ENCODE peak calls at places on chromosomes 6 and 20, in four cellular contexts. One of them, this sample, is unnamed.

GRCh38 chr20:19737025-19737424 is 21.0 kb upstream of the RIN2 start:
- DNase-seq in dorsolateral prefrontal cortex: no peak
- DNase-seq in uterus: no peak
- DNase-seq in neuronal stem cell: no peak
- DNase-seq in this sample: no peak

GRCh38 chr6:56073315-56073714 is 174.1 kb downstream of the COL21A1 start:
- DNase-seq in neuronal stem cell: no peak
- DNase-seq in uterus: no peak
- DNase-seq in dorsolateral prefrontal cortex: no peak
- DNase-seq in this sample: no peak

GRCh38 chr6:71015392-71015791 is 58.5 kb upstream of the B3GAT2 start:
- DNase-seq in neuronal stem cell: no peak
- DNase-seq in dorsolateral prefrontal cortex: no peak
- DNase-seq in uterus: no peak
- DNase-seq in this sample: no peak

GRCh38 chr6:19835605-19836004 is 1.6 kb upstream of the ID4 start:
- DNase-seq in uterus: no peak
- DNase-seq in neuronal stem cell: no peak
- DNase-seq in dorsolateral prefrontal cortex: no peak
- DNase-seq in this sample: no peak

GRCh38 chr6:170434114-170434820 is 118.8 kb downstream of the PSMB1 start:
- DNase-seq in uterus: no peak
- DNase-seq in dorsolateral prefrontal cortex: no peak
- DNase-seq in neuronal stem cell: no peak
- DNase-seq in this sample: no peak

GRCh38 chr6:40668203-40668602 is 81.0 kb upstream of the LRFN2 start:
- DNase-seq in dorsolateral prefrontal cortex: no peak
- DNase-seq in neuronal stem cell: no peak
- DNase-seq in uterus: no peak
- DNase-seq in this sample: no peak

GRCh38 chr6:106637718-106638341 is 8.5 kb downstream of the QRSL1 start:
- DNase-seq in uterus: no peak
- DNase-seq in neuronal stem cell: no peak
- DNase-seq in dorsolateral prefrontal cortex: no peak
- DNase-seq in this sample: no peak

GRCh38 chr20:50534567-50534966 is 24.4 kb downstream of the PTPN1 start:
- DNase-seq in uterus: no peak
- DNase-seq in dorsolateral prefrontal cortex: no peak
- DNase-seq in neuronal stem cell: no peak
- DNase-seq in this sample: no peak

GRCh38 chr6:38168126-38168525 is 348.6 kb downstream of the ZFAND3 start:
- DNase-seq in uterus: no peak
- DNase-seq in neuronal stem cell: no peak
- DNase-seq in dorsolateral prefrontal cortex: no peak
- DNase-seq in this sample: no peak

GRCh38 chr6:136063095-136063494 is 187.0 kb downstream of the MTFR2 start:
- DNase-seq in dorsolateral prefrontal cortex: no peak
- DNase-seq in uterus: no peak
- DNase-seq in neuronal stem cell: no peak
- DNase-seq in this sample: no peak

GRCh38 chr6:132614554-132614953 is 9.5 kb downstream of the TAAR2 start:
- DNase-seq in neuronal stem cell: no peak
- DNase-seq in dorsolateral prefrontal cortex: no peak
- DNase-seq in uterus: no peak
- DNase-seq in this sample: no peak

GRCh38 chr6:5213851-5214507 is 46.8 kb downstream of the LYRM4 start:
- DNase-seq in uterus: no peak
- DNase-seq in dorsolateral prefrontal cortex: no peak
- DNase-seq in neuronal stem cell: no peak
- DNase-seq in this sample: no peak

GRCh38 chr20:21709535-21709904 is 4.1 kb downstream of the PAX1 start:
- DNase-seq in dorsolateral prefrontal cortex: no peak
- DNase-seq in uterus: no peak
- DNase-seq in neuronal stem cell: no peak
- DNase-seq in this sample: no peak

GRCh38 chr20:3248167-3248992 is 9.4 kb upstream of the SLC4A11 start:
- DNase-seq in dorsolateral prefrontal cortex: no peak
- DNase-seq in uterus: no peak
- DNase-seq in neuronal stem cell: peak
- DNase-seq in this sample: no peak

GRCh38 chr20:6055981-6056569 is 2.2 kb upstream of the LRRN4 start:
- DNase-seq in dorsolateral prefrontal cortex: no peak
- DNase-seq in neuronal stem cell: no peak
- DNase-seq in uterus: no peak
- DNase-seq in this sample: no peak

GRCh38 chr6:39411465-39411864 is 89.0 kb upstream of the KCNK16 start:
- DNase-seq in dorsolateral prefrontal cortex: no peak
- DNase-seq in uterus: no peak
- DNase-seq in neuronal stem cell: no peak
- DNase-seq in this sample: no peak

GRCh38 chr20:34820805-34821578 is 4.5 kb downstream of the NCOA6 start:
- DNase-seq in neuronal stem cell: no peak
- DNase-seq in uterus: no peak
- DNase-seq in dorsolateral prefrontal cortex: no peak
- DNase-seq in this sample: no peak

GRCh38 chr6:19691465-19692167 is 145.6 kb upstream of the ID4 start:
- DNase-seq in neuronal stem cell: peak
- DNase-seq in dorsolateral prefrontal cortex: peak
- DNase-seq in uterus: no peak
- DNase-seq in this sample: no peak

GRCh38 chr20:49052334-49052733 is 6.2 kb downstream of the CSE1L start:
- DNase-seq in dorsolateral prefrontal cortex: no peak
- DNase-seq in neuronal stem cell: no peak
- DNase-seq in uterus: no peak
- DNase-seq in this sample: no peak

GRCh38 chr20:45163071-45163803 is 11.5 kb upstream of the PI3 start:
- DNase-seq in neuronal stem cell: no peak
- DNase-seq in uterus: no peak
- DNase-seq in dorsolateral prefrontal cortex: no peak
- DNase-seq in this sample: no peak

GRCh38 chr6:137799950-137800568 is 67.0 kb upstream of the TNFAIP3 start:
- DNase-seq in uterus: no peak
- DNase-seq in dorsolateral prefrontal cortex: no peak
- DNase-seq in neuronal stem cell: no peak
- DNase-seq in this sample: peak

GRCh38 chr6:2140438-2141128 is 104.8 kb downstream of the GMDS start:
- DNase-seq in neuronal stem cell: no peak
- DNase-seq in uterus: no peak
- DNase-seq in dorsolateral prefrontal cortex: no peak
- DNase-seq in this sample: no peak

GRCh38 chr20:6765469-6766058 is 1.9 kb upstream of the BMP2 start:
- DNase-seq in neuronal stem cell: peak
- DNase-seq in uterus: no peak
- DNase-seq in dorsolateral prefrontal cortex: no peak
- DNase-seq in this sample: no peak

GRCh38 chr6:87697581-87698552 is 4.2 kb downstream of the AKIRIN2 start:
- DNase-seq in dorsolateral prefrontal cortex: no peak
- DNase-seq in uterus: no peak
- DNase-seq in neuronal stem cell: no peak
- DNase-seq in this sample: no peak

GRCh38 chr20:48567145-48567544 is 260.7 kb downstream of the PREX1 start:
- DNase-seq in neuronal stem cell: no peak
- DNase-seq in uterus: no peak
- DNase-seq in dorsolateral prefrontal cortex: no peak
- DNase-seq in this sample: no peak

GRCh38 chr6:65638047-65638831 is 68.8 kb downstream of the EYS start:
- DNase-seq in dorsolateral prefrontal cortex: no peak
- DNase-seq in neuronal stem cell: peak
- DNase-seq in uterus: no peak
- DNase-seq in this sample: peak

GRCh38 chr6:126650931-126651330 is 311.0 kb downstream of the CENPW start:
- DNase-seq in uterus: no peak
- DNase-seq in neuronal stem cell: no peak
- DNase-seq in dorsolateral prefrontal cortex: no peak
- DNase-seq in this sample: no peak

GRCh38 chr6:900716-901605 is 208.0 kb upstream of the EXOC2 start:
- DNase-seq in neuronal stem cell: no peak
- DNase-seq in uterus: no peak
- DNase-seq in dorsolateral prefrontal cortex: no peak
- DNase-seq in this sample: no peak

GRCh38 chr20:461254-462198 is 807 bp downstream of the TBC1D20 start:
- DNase-seq in neuronal stem cell: peak
- DNase-seq in dorsolateral prefrontal cortex: peak
- DNase-seq in uterus: peak
- DNase-seq in this sample: no peak

DNA sequence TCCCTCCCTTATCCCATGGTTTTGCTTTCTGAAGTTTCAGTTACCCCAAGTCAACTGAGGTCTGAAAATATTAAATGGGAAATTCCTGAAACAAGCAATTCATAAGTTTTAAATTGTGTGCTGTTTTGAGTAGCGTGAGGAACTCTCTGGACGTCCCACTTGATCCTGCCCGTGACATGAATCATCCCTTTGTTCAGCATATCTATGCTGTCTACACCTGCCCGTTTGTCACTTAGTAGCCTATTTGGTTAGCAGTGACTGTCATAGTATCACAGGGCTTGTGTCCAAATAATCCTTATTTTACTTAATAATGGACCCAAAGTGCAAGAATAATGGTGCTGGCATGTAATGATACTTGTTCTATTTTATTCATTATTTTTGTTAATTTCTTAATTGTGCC is 5.0 kb downstream of the PCMT1 start:
- DNase-seq in uterus: no peak
- DNase-seq in dorsolateral prefrontal cortex: no peak
- DNase-seq in neuronal stem cell: no peak
- DNase-seq in this sample: no peak
- H3K4me3 ChIP-seq in uterus: no peak
- H3K4me3 ChIP-seq in dorsolateral prefrontal cortex: no peak
- H3K4me3 ChIP-seq in neuronal stem cell: no peak
- H3K4me3 ChIP-seq in this sample: no peak

GRCh38 chr6:48212501-48212900 is 101.5 kb upstream of the PTCHD4 start:
- DNase-seq in uterus: no peak
- DNase-seq in neuronal stem cell: no peak
- DNase-seq in dorsolateral prefrontal cortex: no peak
- DNase-seq in this sample: no peak

GRCh38 chr6:48213076-48213788 is 102.2 kb upstream of the PTCHD4 start:
- DNase-seq in neuronal stem cell: no peak
- DNase-seq in uterus: no peak
- DNase-seq in dorsolateral prefrontal cortex: no peak
- DNase-seq in this sample: no peak
- H3K4me3 ChIP-seq in neuronal stem cell: no peak
- H3K4me3 ChIP-seq in uterus: no peak
- H3K4me3 ChIP-seq in dorsolateral prefrontal cortex: no peak
- H3K4me3 ChIP-seq in this sample: no peak

GRCh38 chr6:32461493-32461892 is 21.8 kb downstream of the HLA-DRA start:
- DNase-seq in uterus: no peak
- DNase-seq in dorsolateral prefrontal cortex: no peak
- DNase-seq in neuronal stem cell: no peak
- DNase-seq in this sample: no peak

GRCh38 chr6:32457054-32457453 is 17.4 kb downstream of the HLA-DRA start:
- DNase-seq in uterus: no peak
- DNase-seq in neuronal stem cell: no peak
- DNase-seq in dorsolateral prefrontal cortex: no peak
- DNase-seq in this sample: no peak

GRCh38 chr6:32462609-32463008 is 22.9 kb downstream of the HLA-DRA start:
- DNase-seq in uterus: no peak
- DNase-seq in dorsolateral prefrontal cortex: no peak
- DNase-seq in neuronal stem cell: no peak
- DNase-seq in this sample: no peak

GRCh38 chr6:32460528-32460927 is 20.8 kb downstream of the HLA-DRA start:
- DNase-seq in neuronal stem cell: no peak
- DNase-seq in dorsolateral prefrontal cortex: no peak
- DNase-seq in uterus: no peak
- DNase-seq in this sample: no peak

GRCh38 chr6:32459781-32460424 is 20.2 kb downstream of the HLA-DRA start:
- DNase-seq in neuronal stem cell: no peak
- DNase-seq in uterus: no peak
- DNase-seq in dorsolateral prefrontal cortex: no peak
- DNase-seq in this sample: no peak
- H3K4me3 ChIP-seq in neuronal stem cell: no peak
- H3K4me3 ChIP-seq in uterus: no peak
- H3K4me3 ChIP-seq in dorsolateral prefrontal cortex: no peak
- H3K4me3 ChIP-seq in this sample: no peak

DNA sequence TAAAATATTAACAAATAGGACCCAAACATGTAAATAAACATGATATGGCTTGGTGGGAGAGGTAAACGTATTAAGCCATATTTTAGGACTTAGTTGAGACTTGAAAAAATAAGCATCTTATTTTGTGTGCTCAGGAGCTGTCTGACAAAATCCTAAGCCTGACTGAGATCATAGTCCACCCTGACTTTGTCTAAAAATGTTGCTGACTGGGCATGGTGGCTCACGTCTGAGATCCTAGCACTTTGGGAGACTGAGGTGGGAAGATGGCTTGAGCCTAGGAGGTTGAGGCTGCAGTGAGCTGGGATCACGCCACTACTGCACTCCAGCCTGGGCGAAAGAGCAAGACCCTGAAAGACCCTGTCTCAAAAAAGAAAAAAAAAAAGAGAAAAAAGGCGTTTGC is 52.1 kb downstream of the AIG1 start:
- DNase-seq in uterus: no peak
- DNase-seq in dorsolateral prefrontal cortex: no peak
- DNase-seq in neuronal stem cell: no peak
- DNase-seq in this sample: no peak
- H3K4me3 ChIP-seq in uterus: no peak
- H3K4me3 ChIP-seq in dorsolateral prefrontal cortex: no peak
- H3K4me3 ChIP-seq in neuronal stem cell: no peak
- H3K4me3 ChIP-seq in this sample: no peak

DNA sequence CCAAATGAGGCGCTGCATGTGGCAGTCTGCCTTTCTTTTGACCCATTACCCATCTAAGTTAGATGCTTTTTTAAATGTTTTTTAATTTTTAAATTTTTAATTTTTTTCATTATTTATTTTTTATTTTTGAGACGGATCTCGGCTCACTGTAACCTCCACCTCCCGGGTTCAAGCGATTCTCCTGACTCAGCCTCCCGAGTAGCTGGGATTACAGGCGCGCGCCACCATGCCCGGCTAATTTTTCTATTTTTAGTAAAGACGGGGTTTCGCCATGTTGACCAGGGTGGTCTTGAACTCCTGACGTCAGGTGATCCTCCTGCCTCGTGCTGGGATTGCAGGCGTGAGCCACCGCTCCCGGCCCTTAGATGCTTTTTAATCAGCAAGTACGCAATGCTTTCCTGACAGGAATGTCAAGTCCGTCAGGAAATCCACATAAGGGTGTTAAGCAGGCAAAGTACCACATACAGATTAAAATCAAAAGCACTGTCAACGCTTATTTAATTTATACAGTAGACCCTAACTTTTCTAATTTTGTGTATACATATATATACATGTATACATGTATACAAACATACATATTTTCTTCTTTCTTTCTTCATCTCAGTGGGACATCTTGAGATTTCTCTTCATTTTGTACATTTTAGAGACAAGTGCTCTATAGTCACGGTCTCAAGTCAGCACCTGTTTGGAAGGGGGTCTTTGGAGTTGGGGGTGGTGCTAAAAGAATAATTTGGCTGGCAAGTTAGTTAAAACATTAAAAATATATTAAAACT is 1.0 kb upstream of the GSTA4 start:
- DNase-seq in uterus: peak
- DNase-seq in dorsolateral prefrontal cortex: peak
- DNase-seq in neuronal stem cell: peak
- DNase-seq in this sample: no peak
- H3K4me3 ChIP-seq in uterus: peak
- H3K4me3 ChIP-seq in dorsolateral prefrontal cortex: peak
- H3K4me3 ChIP-seq in neuronal stem cell: no peak
- H3K4me3 ChIP-seq in this sample: no peak